ENCODE peak calls at places on chromosomes 7 and 10, in seven cellular contexts. S is right atrium auricular region, U is Peyer's patch, M is HCT116, J is uterus, I is mucosa of descending colon, H is prostate gland. X is an unnamed sample. For H3K36me3, the result is how much of the 10 kb centered on the place peaks cover.

GRCh38 chr7:142598297-142598696 is 151.0 kb upstream of the PRSS1 start:
- DNase-seq in I (no peak), H (no peak), S (no peak), M (no peak), J (no peak), U (no peak), X (no peak)

GRCh38 chr7:139725077-139725476 is 52.7 kb downstream of the HIPK2 start:
- DNase-seq in I (no peak), J (no peak), S (no peak), H (peak), M (no peak), U (no peak), X (no peak)

GRCh38 chr7:31940167-31940566 is 130.0 kb downstream of the PDE1C start:
- DNase-seq in I (no peak), U (no peak), J (no peak), S (no peak), M (no peak), H (no peak), X (no peak)

GRCh38 chr10:67772151-67772550 is 65.8 kb downstream of the DNAJC12 start:
- DNase-seq in H (no peak), U (no peak), I (no peak), S (no peak), J (no peak), M (no peak), X (no peak)

GRCh38 chr10:112721080-112721698 is 228.9 kb upstream of the TCF7L2 start:
- DNase-seq in U (no peak), J (no peak), H (peak), I (no peak), M (peak), S (no peak), X (no peak)

GRCh38 chr7:97118306-97118917 is 914 bp downstream of the SDHAF3 start:
- DNase-seq in J (no peak), H (no peak), M (no peak), U (no peak), I (no peak), S (no peak), X (no peak)

GRCh38 chr10:77004917-77005564 is 632.6 kb downstream of the KCNMA1 start:
- DNase-seq in H (peak), I (no peak), J (no peak), U (no peak), M (peak), S (no peak), X (no peak)

GRCh38 chr7:97871659-97872024 is 566 bp downstream of the ASNS start:
- DNase-seq in M (no peak), J (no peak), H (peak), S (no peak), U (no peak), I (no peak), X (no peak)

GRCh38 chr10:21525367-21526183 is at the start of gene SKIDA1:
- DNase-seq in U (peak), J (peak), H (peak), S (peak), I (peak), M (no peak), X (peak)

GRCh38 chr7:67764312-67764711 is 767.7 kb downstream of the TYW1 start:
- DNase-seq in M (no peak), J (no peak), S (no peak), U (no peak), I (no peak), H (no peak), X (no peak)

GRCh38 chr7:12729112-12729511 is 41.7 kb downstream of the ARL4A start:
- DNase-seq in H (peak), I (peak), S (peak), J (peak), M (no peak), U (no peak), X (peak)

GRCh38 chr10:132252412-132252811 is 55.3 kb downstream of the STK32C start:
- DNase-seq in J (no peak), U (no peak), S (no peak), I (no peak), H (no peak), M (no peak), X (no peak)

GRCh38 chr10:88974446-88975376 is 15.9 kb upstream of the FAS start:
- DNase-seq in H (no peak), U (no peak), I (no peak), M (no peak), S (no peak), J (no peak), X (no peak)

GRCh38 chr7:105759670-105760548 is 116.5 kb downstream of the ATXN7L1 start:
- DNase-seq in U (no peak), M (peak), J (peak), H (peak), S (no peak), I (peak), X (peak)

GRCh38 chr10:92690211-92691041 is 671 bp downstream of the HHEX start:
- DNase-seq in S (no peak), M (peak), J (no peak), I (peak), H (no peak), U (peak), X (peak)

GRCh38 chr10:73828166-73828565 is 16.8 kb upstream of the NDST2 start:
- DNase-seq in S (no peak), I (no peak), M (no peak), U (no peak), J (no peak), H (no peak), X (no peak)

GRCh38 chr7:76262683-76263402 is 39.6 kb upstream of the HSPB1 start:
- DNase-seq in U (no peak), H (peak), I (peak), S (no peak), M (peak), J (no peak), X (no peak)

GRCh38 chr10:111034598-111035310 is 42.1 kb upstream of the ADRA2A start:
- DNase-seq in H (no peak), U (no peak), M (no peak), J (no peak), I (no peak), S (no peak), X (no peak)

GRCh38 chr10:101062231-101063161 is 707 bp downstream of the KAZALD1 start:
- DNase-seq in I (peak), U (peak), S (no peak), M (no peak), J (peak), H (peak), X (peak)

GRCh38 chr10:102781921-102782542 is 38.3 kb downstream of the WBP1L start:
- DNase-seq in M (no peak), H (no peak), U (no peak), S (no peak), I (no peak), J (no peak), X (no peak)

GRCh38 chr7:124896001-124896400 is 33.6 kb downstream of the POT1 start:
- DNase-seq in H (no peak), S (no peak), J (no peak), I (no peak), U (no peak), M (no peak), X (no peak)

GRCh38 chr7:20514364-20514763 is 101.1 kb upstream of the ABCB5 start:
- DNase-seq in I (no peak), M (no peak), S (no peak), U (no peak), J (no peak), H (peak), X (no peak)

GRCh38 chr10:108393111-108393510 is 1228.6 kb upstream of the SORCS1 start:
- DNase-seq in U (no peak), S (no peak), M (no peak), J (no peak), I (no peak), H (no peak), X (no peak)

GRCh38 chr7:28695300-28696261 is 262.5 kb downstream of the TRIL start:
- DNase-seq in M (no peak), U (no peak), I (no peak), S (no peak), J (no peak), H (no peak), X (no peak)

GRCh38 chr10:97633921-97634320 is 621 bp upstream of the MORN4 start:
- DNase-seq in H (no peak), M (peak), U (peak), S (no peak), I (peak), J (no peak), X (no peak)

GRCh38 chr7:151867912-151868804 is 8.8 kb downstream of the PRKAG2 start:
- DNase-seq in I (no peak), H (peak), M (no peak), U (no peak), J (peak), S (no peak), X (no peak)

GRCh38 chr7:47380325-47381131 is 201.4 kb downstream of the TNS3 start:
- DNase-seq in I (peak), H (no peak), J (no peak), M (no peak), S (no peak), U (peak), X (no peak)

GRCh38 chr10:104029528-104029875 is 56.2 kb downstream of the COL17A1 start:
- DNase-seq in I (no peak), J (peak), H (no peak), U (no peak), M (no peak), S (peak), X (peak)

GRCh38 chr10:85919358-85920022 is 447.1 kb downstream of the GRID1 start:
- DNase-seq in S (no peak), J (peak), M (no peak), I (no peak), U (no peak), H (peak), X (no peak)

GRCh38 chr10:74063256-74063655 is 65.3 kb downstream of the VCL start:
- DNase-seq in M (no peak), I (no peak), U (no peak), S (no peak), J (no peak), H (no peak), X (no peak)

GRCh38 chr10:59908808-59909143 is 2.4 kb upstream of the CCDC6 start:
- DNase-seq in M (no peak), H (no peak), U (no peak), J (no peak), S (no peak), I (no peak), X (no peak)

GRCh38 chr10:122859527-122859926 is 13.9 kb upstream of the CUZD1 start:
- DNase-seq in U (no peak), J (no peak), H (no peak), M (no peak), I (no peak), S (no peak), X (no peak)

GRCh38 chr10:1097436-1097835 is 41.3 kb downstream of the WDR37 start:
- DNase-seq in M (no peak), I (no peak), S (no peak), H (no peak), J (no peak), U (no peak), X (no peak)

GRCh38 chr7:149884016-149884415 is 10.2 kb downstream of the ATP6V0E2 start:
- DNase-seq in M (no peak), S (no peak), J (peak), H (peak), I (no peak), U (no peak), X (no peak)

GRCh38 chr7:45721949-45722598 is 147.9 kb downstream of the ADCY1 start:
- DNase-seq in I (no peak), H (no peak), M (no peak), U (peak), J (no peak), S (no peak), X (no peak)

GRCh38 chr7:157980774-157981173 is 606.8 kb downstream of the PTPRN2 start:
- DNase-seq in H (no peak), I (no peak), J (no peak), M (no peak), S (no peak), U (no peak), X (no peak)

GRCh38 chr10:97612386-97612785 is 20.9 kb downstream of the MORN4 start:
- DNase-seq in J (no peak), H (peak), M (peak), I (no peak), S (no peak), U (no peak), X (no peak)

GRCh38 chr10:122249303-122249850 is 21.7 kb upstream of the BTBD16 start:
- DNase-seq in I (no peak), M (no peak), H (peak), U (no peak), J (no peak), S (no peak), X (no peak)

GRCh38 chr10:116634126-116634975 is 13.6 kb downstream of the PNLIPRP2 start:
- DNase-seq in J (no peak), U (no peak), S (peak), H (no peak), M (peak), I (no peak), X (no peak)

GRCh38 chr10:116637830-116638229 is 17.1 kb downstream of the PNLIPRP2 start:
- DNase-seq in I (no peak), U (no peak), H (no peak), S (no peak), M (no peak), J (no peak), X (no peak)

GRCh38 chr10:116632831-116633600 is 12.3 kb downstream of the PNLIPRP2 start:
- DNase-seq in J (no peak), I (no peak), M (no peak), S (no peak), U (no peak), H (no peak), X (no peak)

GRCh38 chr10:116636385-116636784 is 15.6 kb downstream of the PNLIPRP2 start:
- DNase-seq in S (no peak), U (no peak), I (no peak), H (no peak), M (no peak), J (no peak), X (no peak)

DNA sequence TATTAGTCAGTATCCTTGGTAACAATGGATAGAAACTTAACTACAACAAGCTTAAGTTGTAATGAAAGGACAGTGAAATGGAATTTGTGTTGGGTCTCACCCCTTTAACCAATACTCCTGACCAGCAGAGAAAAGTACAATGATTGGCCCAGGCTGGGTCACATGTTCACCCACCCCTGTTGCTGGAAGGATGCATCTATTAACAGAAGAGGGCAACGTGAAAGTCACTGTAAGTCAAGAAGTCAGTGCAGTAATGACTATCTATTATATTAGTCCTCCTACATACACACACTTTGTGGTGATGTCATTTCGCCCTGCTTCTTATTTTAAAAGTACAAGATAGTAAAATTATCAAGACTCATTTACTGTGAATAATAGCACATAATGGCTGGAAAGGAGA is 16.2 kb downstream of the PNLIPRP2 start:
- DNase-seq in I (no peak), J (no peak), S (no peak), M (no peak), H (no peak), U (no peak), X (no peak)
- TF ChIP-seq CTCF in I (no peak), J (no peak), S (no peak), M (no peak), H (no peak), U (no peak), X (no peak)

GRCh38 chr10:95640891-95641315 is 15.6 kb downstream of the ALDH18A1 start:
- DNase-seq in H (no peak), M (no peak), J (no peak), S (peak), I (no peak), U (no peak), X (no peak)
- H3K36me3 ChIP-seq in H (under half), M (under half), J (under half), S (half or more), I (under half), U (half or more), X (half or more)

GRCh38 chr7:40800771-40801170 is 666.0 kb downstream of the SUGCT start:
- DNase-seq in J (no peak), U (no peak), H (no peak), I (no peak), M (no peak), S (no peak), X (no peak)
- TF ChIP-seq CTCF in J (no peak), U (no peak), H (no peak), I (no peak), M (no peak), S (no peak), X (no peak)

GRCh38 chr7:44057849-44058758 is 7.3 kb downstream of the PGAM2 start:
- DNase-seq in H (no peak), I (peak), U (no peak), M (no peak), S (no peak), J (peak), X (no peak)

GRCh38 chr7:44059219-44060090 is 5.9 kb downstream of the PGAM2 start:
- DNase-seq in U (peak), H (no peak), I (no peak), J (peak), S (no peak), M (no peak), X (peak)

GRCh38 chr7:44060091-44060947 is 5.0 kb downstream of the PGAM2 start:
- DNase-seq in I (no peak), J (no peak), M (no peak), S (no peak), H (no peak), U (no peak), X (peak)

GRCh38 chr7:44057181-44057848 is 8.1 kb downstream of the PGAM2 start:
- DNase-seq in U (no peak), I (no peak), J (peak), M (no peak), H (no peak), S (no peak), X (peak)

GRCh38 chr7:44058759-44059218 is 6.6 kb downstream of the PGAM2 start:
- DNase-seq in M (no peak), U (no peak), I (no peak), S (no peak), J (peak), H (no peak), X (peak)
- H3K36me3 ChIP-seq in M (under half), U (half or more), I (under half), S (half or more), J (under half), H (under half), X (under half)

GRCh38 chr10:119252051-119252465 is 44.7 kb downstream of the GRK5 start:
- DNase-seq in H (no peak), I (no peak), J (peak), M (no peak), U (no peak), S (no peak), X (peak)
- TF ChIP-seq CTCF in H (no peak), I (no peak), J (no peak), M (no peak), U (no peak), S (no peak), X (no peak)

GRCh38 chr7:2224491-2224928 is 8.2 kb downstream of the MAD1L1 start:
- DNase-seq in I (no peak), H (no peak), M (no peak), J (no peak), S (no peak), U (no peak), X (no peak)
- H3K36me3 ChIP-seq in I (under half), H (under half), M (under half), J (under half), S (under half), U (half or more), X (half or more)

GRCh38 chr10:106271237-106271636 is 893.3 kb downstream of the SORCS1 start:
- DNase-seq in M (no peak), H (no peak), S (no peak), J (no peak), I (no peak), U (no peak), X (no peak)
- TF ChIP-seq CTCF in M (no peak), H (no peak), S (no peak), J (no peak), I (no peak), U (no peak), X (no peak)

DNA sequence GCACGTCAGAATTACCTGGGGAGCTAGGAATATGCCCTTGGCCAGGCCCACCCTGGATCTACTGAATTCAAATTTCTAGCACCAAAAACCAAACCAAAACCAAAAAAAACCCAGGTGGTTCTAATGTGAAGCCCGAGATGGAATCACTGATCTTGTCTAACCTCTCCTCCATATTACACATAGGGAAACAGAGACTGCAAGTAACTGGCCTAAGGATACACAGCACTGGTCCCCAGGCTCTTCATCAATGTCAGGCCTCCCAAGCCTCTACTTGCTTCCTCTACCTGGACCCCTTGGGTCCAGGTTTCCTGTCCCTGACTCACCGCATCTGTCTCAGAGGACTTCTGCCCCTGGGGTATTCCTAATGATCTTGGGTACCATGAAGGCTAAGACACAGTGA is 30.7 kb downstream of the ZCCHC24 start:
- DNase-seq in I (no peak), H (no peak), S (no peak), J (no peak), M (no peak), U (no peak), X (peak)
- H3K36me3 ChIP-seq in I (under half), H (under half), S (under half), J (under half), M (under half), U (under half), X (under half)

DNA sequence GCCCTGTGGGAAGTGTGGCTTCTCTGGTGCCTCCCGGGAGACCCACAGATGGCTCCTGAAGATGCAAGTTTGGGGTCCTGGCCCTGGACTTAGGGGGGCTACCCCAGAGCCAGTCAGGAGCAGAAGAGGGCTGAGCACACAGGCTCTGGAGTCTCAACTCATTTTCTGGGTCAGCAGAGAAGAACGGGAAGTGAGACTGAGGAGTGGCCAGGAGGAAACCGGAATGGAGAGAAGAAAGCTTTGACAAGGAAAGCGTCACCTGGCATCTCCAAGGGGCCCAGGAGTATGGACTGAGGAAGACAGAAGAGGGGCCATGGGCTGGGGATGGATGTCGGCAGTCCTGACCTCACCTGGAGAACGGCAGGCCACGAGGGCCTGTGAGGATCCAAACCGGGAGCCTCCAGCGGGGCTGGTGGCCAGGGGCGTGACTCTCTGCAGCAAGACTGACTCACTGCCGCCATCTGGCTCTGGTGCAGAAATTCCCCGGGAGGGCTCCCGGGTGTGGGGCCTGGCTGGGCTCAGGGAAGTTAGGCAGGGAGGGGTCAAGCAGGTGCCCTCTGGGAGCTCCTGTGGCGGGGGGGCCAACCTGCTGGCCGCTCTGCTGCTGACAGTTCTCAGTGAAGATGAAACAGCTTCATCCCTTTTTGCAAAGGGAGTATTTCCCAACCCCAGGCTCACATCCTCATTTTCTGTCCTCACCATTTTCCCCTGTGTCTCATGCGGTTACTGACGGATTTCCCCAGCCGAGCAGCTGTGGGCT is 23.6 kb downstream of the DAGLB start:
- DNase-seq in M (no peak), U (no peak), J (no peak), I (peak), S (no peak), H (no peak), X (peak)
- TF ChIP-seq CTCF in M (no peak), U (no peak), J (no peak), I (no peak), S (no peak), H (peak), X (peak)